ENCODE peak calls at places on chromosomes 2 and 18, in five cellular contexts. V, L, W, H and A are unnamed samples.

GRCh38 chr2:240014327-240014726 is 10.8 kb downstream of the NDUFA10 start:
- DNase-seq in V (no peak), L (no peak), W (no peak), H (no peak), A (no peak)

GRCh38 chr18:26617151-26617554 is 68.8 kb upstream of the KCTD1 start:
- DNase-seq in V (no peak), L (peak), W (no peak), H (no peak), A (no peak)

GRCh38 chr18:74569401-74569800 is 28.3 kb upstream of the ZNF407 start:
- DNase-seq in V (no peak), L (no peak), W (no peak), H (no peak), A (no peak)

GRCh38 chr2:225763711-225764110 is 364.2 kb downstream of the NYAP2 start:
- DNase-seq in V (no peak), L (no peak), W (no peak), H (no peak), A (no peak)

GRCh38 chr18:55753643-55754255 is 165.8 kb upstream of the TCF4 start:
- DNase-seq in V (no peak), L (peak), W (no peak), H (no peak), A (no peak)

GRCh38 chr2:65565681-65566080 is 133.3 kb upstream of the SPRED2 start:
- DNase-seq in V (no peak), L (no peak), W (no peak), H (no peak), A (no peak)

GRCh38 chr2:204251118-204251757 is 294.0 kb upstream of the PARD3B start:
- DNase-seq in V (no peak), L (no peak), W (no peak), H (no peak), A (no peak)

GRCh38 chr2:200380833-200381542 is 74.5 kb downstream of the SPATS2L start:
- DNase-seq in V (peak), L (no peak), W (no peak), H (no peak), A (no peak)

GRCh38 chr2:45554764-45555163 is 56.3 kb downstream of the SRBD1 start:
- DNase-seq in V (no peak), L (no peak), W (no peak), H (no peak), A (no peak)

GRCh38 chr2:240959214-240959940 is 39.0 kb upstream of the SNED1 start:
- DNase-seq in V (no peak), L (no peak), W (no peak), H (peak), A (peak)

GRCh38 chr2:9145109-9145751 is 61.4 kb upstream of the ASAP2 start:
- DNase-seq in V (no peak), L (no peak), W (no peak), H (no peak), A (no peak)

GRCh38 chr2:64914735-64915509 is 74.3 kb upstream of the SLC1A4 start:
- DNase-seq in V (no peak), L (no peak), W (peak), H (no peak), A (no peak)

GRCh38 chr2:184549153-184549552 is 49.2 kb upstream of the ZNF804A start:
- DNase-seq in V (no peak), L (no peak), W (no peak), H (no peak), A (no peak)

GRCh38 chr2:157572725-157573124 is 55.9 kb downstream of the ACVR1C start:
- DNase-seq in V (no peak), L (peak), W (no peak), H (no peak), A (peak)

GRCh38 chr2:220143336-220143735 is 515.9 kb downstream of the SLC4A3 start:
- DNase-seq in V (no peak), L (no peak), W (no peak), H (no peak), A (no peak)

GRCh38 chr2:10119601-10120157 is 2.9 kb upstream of the RRM2 start:
- DNase-seq in V (no peak), L (no peak), W (no peak), H (no peak), A (no peak)

GRCh38 chr2:197502201-197502600 is 2.0 kb downstream of the HSPE1 start:
- DNase-seq in V (no peak), L (no peak), W (no peak), H (no peak), A (no peak)
- H3K4me3 ChIP-seq in V (peak), L (peak), W (peak), H (peak), A (peak)

GRCh38 chr2:230234845-230235244 is 9.3 kb downstream of the SP140 start:
- DNase-seq in V (no peak), L (no peak), W (peak), H (no peak), A (no peak)
- TF ChIP-seq CHD2 in V (no peak), L (no peak), W (no peak), H (no peak), A (no peak)

DNA sequence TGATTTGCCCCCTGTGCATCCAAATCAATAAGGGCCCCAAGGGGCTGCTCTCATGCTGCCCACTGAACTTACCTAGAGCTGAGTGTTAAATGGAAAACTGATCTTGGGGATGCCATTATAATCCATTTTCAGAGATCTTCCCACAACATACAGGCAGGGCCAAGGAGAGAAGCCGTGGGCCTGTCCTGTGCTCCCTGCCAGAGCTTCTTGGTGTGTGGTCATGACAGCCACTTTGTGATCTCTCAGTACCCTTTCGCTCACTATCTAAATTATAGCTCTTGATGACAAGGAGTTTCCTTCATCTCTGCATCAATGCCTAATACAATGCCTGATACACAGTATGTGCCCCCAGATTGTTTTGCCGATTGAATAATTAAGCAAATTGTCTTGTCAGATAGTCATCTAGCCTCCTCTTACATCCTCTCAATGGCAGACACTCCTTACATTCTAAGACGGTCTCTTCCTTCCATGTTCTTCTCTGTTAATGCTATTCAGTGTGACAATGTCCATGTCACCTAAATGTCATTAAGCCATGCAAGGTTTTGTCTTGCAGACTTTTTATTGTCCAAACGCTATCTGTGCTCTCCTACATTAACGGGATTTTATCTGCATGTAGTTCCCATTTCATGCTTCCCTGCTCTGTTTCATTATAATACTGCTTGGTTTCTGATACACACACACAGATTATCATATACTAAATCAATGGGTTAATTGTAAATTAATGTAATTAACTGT is 5.9 kb downstream of the CSRNP3 start:
- DNase-seq in V (no peak), L (no peak), W (no peak), H (no peak), A (peak)
- H3K4me3 ChIP-seq in V (no peak), L (no peak), W (no peak), H (no peak), A (no peak)

GRCh38 chr2:123696799-123697410 is 328.2 kb upstream of the CNTNAP5 start:
- DNase-seq in V (no peak), L (no peak), W (no peak), H (no peak), A (peak)
- TF ChIP-seq CHD2 in V (no peak), L (no peak), W (no peak), H (no peak), A (no peak)

GRCh38 chr2:101309211-101309700 is 755 bp upstream of the RNF149 start:
- DNase-seq in V (no peak), L (no peak), W (no peak), H (no peak), A (no peak)
- H3K4me3 ChIP-seq in V (peak), L (peak), W (peak), H (peak), A (peak)